ENCODE peak calls at places on chromosomes 6 and 20, in ten cellular contexts. One of them, this sample, is unnamed.
A peak's percentile ranks its signal among the peaks of the same experiment; 100 is the strongest.

GRCh38 chr6:72674842-72675241 is 53.0 kb downstream of the KCNQ5 start:
- DNase-seq in B cell: no peak
- DNase-seq in AG10803: no peak
- DNase-seq in fibroblast of villous mesenchyme: no peak
- DNase-seq in RWPE1: no peak
- DNase-seq in fibroblast of pulmonary artery: no peak
- DNase-seq in thoracic aorta: no peak
- DNase-seq in fibroblast of the aortic adventitia: no peak
- DNase-seq in pancreas: no peak
- DNase-seq in HCT116: no peak
- DNase-seq in this sample: no peak

GRCh38 chr20:13526551-13526950 is 112.2 kb downstream of the TASP1 start:
- DNase-seq in B cell: no peak
- DNase-seq in AG10803: no peak
- DNase-seq in fibroblast of villous mesenchyme: peak; percentile 30
- DNase-seq in RWPE1: no peak
- DNase-seq in fibroblast of pulmonary artery: no peak
- DNase-seq in thoracic aorta: no peak
- DNase-seq in fibroblast of the aortic adventitia: no peak
- DNase-seq in pancreas: no peak
- DNase-seq in HCT116: no peak
- DNase-seq in this sample: no peak

GRCh38 chr6:119077643-119078448 is 618 bp downstream of the FAM184A start:
- DNase-seq in B cell: peak; percentile 61
- DNase-seq in AG10803: peak; percentile 2
- DNase-seq in fibroblast of villous mesenchyme: no peak
- DNase-seq in RWPE1: peak; percentile 36
- DNase-seq in fibroblast of pulmonary artery: peak; percentile 12
- DNase-seq in thoracic aorta: no peak
- DNase-seq in fibroblast of the aortic adventitia: peak; percentile 14
- DNase-seq in pancreas: peak; percentile 50
- DNase-seq in HCT116: no peak
- DNase-seq in this sample: peak; percentile 73

GRCh38 chr20:33640287-33640686 is 21.8 kb upstream of the C20orf144 start:
- DNase-seq in B cell: no peak
- DNase-seq in AG10803: no peak
- DNase-seq in fibroblast of villous mesenchyme: peak; percentile 84
- DNase-seq in RWPE1: no peak
- DNase-seq in fibroblast of pulmonary artery: no peak
- DNase-seq in thoracic aorta: no peak
- DNase-seq in fibroblast of the aortic adventitia: no peak
- DNase-seq in pancreas: no peak
- DNase-seq in HCT116: no peak
- DNase-seq in this sample: no peak

GRCh38 chr6:33430991-33431879 is 11.4 kb downstream of the SYNGAP1 start:
- DNase-seq in B cell: peak; percentile 87
- DNase-seq in AG10803: peak; percentile 42
- DNase-seq in fibroblast of villous mesenchyme: peak; percentile 59
- DNase-seq in RWPE1: peak; percentile 73
- DNase-seq in fibroblast of pulmonary artery: peak; percentile 57
- DNase-seq in thoracic aorta: no peak
- DNase-seq in fibroblast of the aortic adventitia: peak; percentile 30
- DNase-seq in pancreas: no peak
- DNase-seq in HCT116: no peak
- DNase-seq in this sample: peak; percentile 93

GRCh38 chr6:2861822-2862164 is 20.1 kb upstream of the SERPINB1 start:
- DNase-seq in B cell: no peak
- DNase-seq in AG10803: no peak
- DNase-seq in fibroblast of villous mesenchyme: no peak
- DNase-seq in RWPE1: no peak
- DNase-seq in fibroblast of pulmonary artery: no peak
- DNase-seq in thoracic aorta: no peak
- DNase-seq in fibroblast of the aortic adventitia: no peak
- DNase-seq in pancreas: no peak
- DNase-seq in HCT116: no peak
- DNase-seq in this sample: no peak

GRCh38 chr6:53042112-53042511 is 23.1 kb upstream of the FBXO9 start:
- DNase-seq in B cell: no peak
- DNase-seq in AG10803: peak; percentile 90
- DNase-seq in fibroblast of villous mesenchyme: peak; percentile 83
- DNase-seq in RWPE1: peak; percentile 63
- DNase-seq in fibroblast of pulmonary artery: peak; percentile 83
- DNase-seq in thoracic aorta: no peak
- DNase-seq in fibroblast of the aortic adventitia: peak; percentile 92
- DNase-seq in pancreas: no peak
- DNase-seq in HCT116: peak; percentile 54
- DNase-seq in this sample: no peak

GRCh38 chr6:165219629-165220028 is 89.8 kb downstream of the C6orf118 start:
- DNase-seq in B cell: no peak
- DNase-seq in AG10803: no peak
- DNase-seq in fibroblast of villous mesenchyme: no peak
- DNase-seq in RWPE1: no peak
- DNase-seq in fibroblast of pulmonary artery: peak; percentile 1
- DNase-seq in thoracic aorta: no peak
- DNase-seq in fibroblast of the aortic adventitia: no peak
- DNase-seq in pancreas: no peak
- DNase-seq in HCT116: no peak
- DNase-seq in this sample: no peak

GRCh38 chr6:147621280-147621679 is 112.8 kb downstream of the SAMD5 start:
- DNase-seq in B cell: no peak
- DNase-seq in AG10803: peak; percentile 3
- DNase-seq in fibroblast of villous mesenchyme: peak; percentile 4
- DNase-seq in RWPE1: no peak
- DNase-seq in fibroblast of pulmonary artery: peak; percentile 36
- DNase-seq in thoracic aorta: no peak
- DNase-seq in fibroblast of the aortic adventitia: peak; percentile 19
- DNase-seq in pancreas: no peak
- DNase-seq in HCT116: no peak
- DNase-seq in this sample: no peak

GRCh38 chr6:17455919-17456318 is 62.5 kb downstream of the CAP2 start:
- DNase-seq in B cell: no peak
- DNase-seq in AG10803: no peak
- DNase-seq in fibroblast of villous mesenchyme: no peak
- DNase-seq in RWPE1: no peak
- DNase-seq in fibroblast of pulmonary artery: no peak
- DNase-seq in thoracic aorta: no peak
- DNase-seq in fibroblast of the aortic adventitia: no peak
- DNase-seq in pancreas: no peak
- DNase-seq in HCT116: no peak
- DNase-seq in this sample: no peak

GRCh38 chr6:25717856-25718740 is 36.4 kb upstream of the SLC17A4 start:
- DNase-seq in B cell: peak; percentile 51
- DNase-seq in AG10803: peak; percentile 26
- DNase-seq in fibroblast of villous mesenchyme: peak; percentile 35
- DNase-seq in RWPE1: peak; percentile 45
- DNase-seq in fibroblast of pulmonary artery: peak; percentile 61
- DNase-seq in thoracic aorta: no peak
- DNase-seq in fibroblast of the aortic adventitia: peak; percentile 53
- DNase-seq in pancreas: no peak
- DNase-seq in HCT116: peak; percentile 6
- DNase-seq in this sample: no peak

GRCh38 chr6:30730611-30731435 is 10.7 kb downstream of the TUBB start:
- DNase-seq in B cell: peak; percentile 84
- DNase-seq in AG10803: no peak
- DNase-seq in fibroblast of villous mesenchyme: no peak
- DNase-seq in RWPE1: peak; percentile 90
- DNase-seq in fibroblast of pulmonary artery: no peak
- DNase-seq in thoracic aorta: no peak
- DNase-seq in fibroblast of the aortic adventitia: no peak
- DNase-seq in pancreas: peak; percentile 82
- DNase-seq in HCT116: peak; percentile 77
- DNase-seq in this sample: peak; percentile 88

GRCh38 chr20:4375881-4376280 is 345.8 kb upstream of the PRND start:
- DNase-seq in B cell: no peak
- DNase-seq in AG10803: peak; percentile 40
- DNase-seq in fibroblast of villous mesenchyme: peak; percentile 40
- DNase-seq in RWPE1: peak; percentile 71
- DNase-seq in fibroblast of pulmonary artery: peak; percentile 33
- DNase-seq in thoracic aorta: no peak
- DNase-seq in fibroblast of the aortic adventitia: peak; percentile 11
- DNase-seq in pancreas: no peak
- DNase-seq in HCT116: no peak
- DNase-seq in this sample: no peak

GRCh38 chr6:75524322-75524972 is 30.8 kb upstream of the FILIP1 start:
- DNase-seq in B cell: no peak
- DNase-seq in AG10803: peak; percentile 77
- DNase-seq in fibroblast of villous mesenchyme: peak; percentile 92
- DNase-seq in RWPE1: peak; percentile 26
- DNase-seq in fibroblast of pulmonary artery: peak; percentile 88
- DNase-seq in thoracic aorta: no peak
- DNase-seq in fibroblast of the aortic adventitia: peak; percentile 79
- DNase-seq in pancreas: peak; percentile 15
- DNase-seq in HCT116: peak; percentile 10
- DNase-seq in this sample: no peak

GRCh38 chr6:148905111-148905870 is 158.5 kb downstream of the UST start:
- DNase-seq in B cell: no peak
- DNase-seq in AG10803: no peak
- DNase-seq in fibroblast of villous mesenchyme: no peak
- DNase-seq in RWPE1: no peak
- DNase-seq in fibroblast of pulmonary artery: no peak
- DNase-seq in thoracic aorta: no peak
- DNase-seq in fibroblast of the aortic adventitia: no peak
- DNase-seq in pancreas: no peak
- DNase-seq in HCT116: no peak
- DNase-seq in this sample: no peak

DNA sequence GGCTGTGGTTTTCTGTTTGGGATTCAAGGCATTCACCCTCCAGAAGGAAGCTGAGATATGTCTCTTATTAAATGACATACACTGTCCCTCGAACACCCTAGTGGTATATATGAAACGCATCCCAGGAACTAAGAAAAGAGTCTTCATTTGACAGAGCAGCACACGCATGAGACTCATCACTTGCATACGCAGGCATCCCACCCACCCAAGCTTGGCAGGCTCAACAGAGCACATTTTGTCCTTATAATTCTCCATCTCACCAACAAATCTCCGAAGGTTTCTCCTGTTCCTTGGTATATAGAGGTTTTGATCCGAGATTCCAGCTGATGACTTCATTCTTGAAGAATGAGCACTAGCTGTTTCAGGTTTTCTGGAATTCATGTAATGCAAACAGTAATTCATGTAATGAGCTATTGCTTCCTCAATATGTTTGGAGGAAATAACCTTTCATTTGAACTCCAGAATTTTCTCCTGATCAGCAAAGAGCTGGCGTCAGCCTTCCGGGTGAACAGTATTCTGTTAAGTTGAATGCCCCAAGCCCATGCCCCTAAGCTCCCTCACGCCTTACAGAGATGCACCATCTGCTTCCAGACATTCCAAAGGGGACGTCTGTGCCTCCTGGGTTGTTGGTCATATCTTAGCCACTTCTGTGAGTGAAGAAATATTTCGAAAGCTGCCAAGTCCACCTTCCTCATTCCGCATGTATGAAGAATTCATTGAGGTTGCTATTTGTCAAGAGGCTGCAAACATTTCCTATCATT is 66.0 kb upstream of the CDH4 start:
- DNase-seq in B cell: no peak
- DNase-seq in AG10803: peak; percentile 97
- DNase-seq in fibroblast of villous mesenchyme: peak; percentile 95
- DNase-seq in RWPE1: peak; percentile 90
- DNase-seq in fibroblast of pulmonary artery: peak; percentile 88
- DNase-seq in thoracic aorta: no peak
- DNase-seq in fibroblast of the aortic adventitia: peak; percentile 82
- DNase-seq in pancreas: no peak
- DNase-seq in HCT116: no peak
- DNase-seq in this sample: no peak
- TF ChIP-seq CTCF in B cell: no peak
- TF ChIP-seq CTCF in AG10803: peak; percentile 42
- TF ChIP-seq CTCF in fibroblast of villous mesenchyme: no peak
- TF ChIP-seq CTCF in RWPE1: no peak
- TF ChIP-seq CTCF in fibroblast of pulmonary artery: no peak
- TF ChIP-seq CTCF in thoracic aorta: no peak
- TF ChIP-seq CTCF in fibroblast of the aortic adventitia: no peak
- TF ChIP-seq CTCF in pancreas: no peak
- TF ChIP-seq CTCF in HCT116: no peak
- TF ChIP-seq CTCF in this sample: no peak

GRCh38 chr20:59781236-59781635 is 152.2 kb downstream of the SYCP2 start:
- DNase-seq in B cell: no peak
- DNase-seq in AG10803: no peak
- DNase-seq in fibroblast of villous mesenchyme: no peak
- DNase-seq in RWPE1: no peak
- DNase-seq in fibroblast of pulmonary artery: no peak
- DNase-seq in thoracic aorta: no peak
- DNase-seq in fibroblast of the aortic adventitia: no peak
- DNase-seq in pancreas: no peak
- DNase-seq in HCT116: no peak
- DNase-seq in this sample: no peak
- TF ChIP-seq CTCF in B cell: no peak
- TF ChIP-seq CTCF in AG10803: no peak
- TF ChIP-seq CTCF in fibroblast of villous mesenchyme: no peak
- TF ChIP-seq CTCF in RWPE1: no peak
- TF ChIP-seq CTCF in fibroblast of pulmonary artery: no peak
- TF ChIP-seq CTCF in thoracic aorta: no peak
- TF ChIP-seq CTCF in fibroblast of the aortic adventitia: no peak
- TF ChIP-seq CTCF in pancreas: no peak
- TF ChIP-seq CTCF in HCT116: no peak
- TF ChIP-seq CTCF in this sample: no peak

GRCh38 chr6:91761621-91762020 is 1174.7 kb upstream of the MAP3K7 start:
- DNase-seq in B cell: no peak
- DNase-seq in AG10803: no peak
- DNase-seq in fibroblast of villous mesenchyme: no peak
- DNase-seq in RWPE1: no peak
- DNase-seq in fibroblast of pulmonary artery: no peak
- DNase-seq in thoracic aorta: no peak
- DNase-seq in fibroblast of the aortic adventitia: no peak
- DNase-seq in pancreas: no peak
- DNase-seq in HCT116: no peak
- DNase-seq in this sample: no peak
- TF ChIP-seq CTCF in B cell: no peak
- TF ChIP-seq CTCF in AG10803: no peak
- TF ChIP-seq CTCF in fibroblast of villous mesenchyme: no peak
- TF ChIP-seq CTCF in RWPE1: no peak
- TF ChIP-seq CTCF in fibroblast of pulmonary artery: no peak
- TF ChIP-seq CTCF in thoracic aorta: no peak
- TF ChIP-seq CTCF in fibroblast of the aortic adventitia: no peak
- TF ChIP-seq CTCF in pancreas: no peak
- TF ChIP-seq CTCF in HCT116: no peak
- TF ChIP-seq CTCF in this sample: no peak

GRCh38 chr6:127073222-127073621 is 45.2 kb upstream of the RSPO3 start:
- DNase-seq in B cell: no peak
- DNase-seq in AG10803: no peak
- DNase-seq in fibroblast of villous mesenchyme: no peak
- DNase-seq in RWPE1: no peak
- DNase-seq in fibroblast of pulmonary artery: no peak
- DNase-seq in thoracic aorta: no peak
- DNase-seq in fibroblast of the aortic adventitia: no peak
- DNase-seq in pancreas: no peak
- DNase-seq in HCT116: no peak
- DNase-seq in this sample: no peak

DNA sequence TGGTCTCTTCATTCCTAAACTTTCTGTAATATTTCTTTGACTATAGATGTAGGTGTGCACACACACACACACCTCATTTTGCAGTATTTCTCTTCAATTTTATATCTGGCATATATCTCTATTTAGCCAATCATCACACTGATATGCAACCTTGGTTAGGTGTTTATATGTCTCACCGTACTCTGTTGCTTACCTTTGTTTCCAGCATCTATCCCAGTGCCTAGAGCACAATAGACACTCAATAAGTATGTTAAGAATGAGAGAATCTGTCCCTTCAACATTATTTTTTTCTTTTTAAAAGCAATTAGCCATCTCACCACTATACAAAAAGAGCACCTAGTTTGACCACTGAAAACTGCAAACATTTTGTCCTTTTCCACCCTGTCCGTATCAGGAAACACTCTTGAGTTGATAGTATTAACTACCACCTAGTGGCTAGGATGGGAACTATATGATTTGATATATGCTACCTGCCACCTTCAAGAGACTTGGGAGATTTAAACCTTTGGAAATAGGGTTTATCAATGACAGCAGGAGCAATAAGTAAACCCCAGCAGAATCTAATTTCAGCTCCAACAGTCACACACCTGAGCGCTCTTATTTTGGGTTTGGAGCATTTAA is 48.7 kb upstream of the RSPO3 start:
- DNase-seq in B cell: no peak
- DNase-seq in AG10803: peak; percentile 43
- DNase-seq in fibroblast of villous mesenchyme: peak; percentile 47
- DNase-seq in RWPE1: peak; percentile 10
- DNase-seq in fibroblast of pulmonary artery: peak; percentile 65
- DNase-seq in thoracic aorta: no peak
- DNase-seq in fibroblast of the aortic adventitia: peak; percentile 66
- DNase-seq in pancreas: no peak
- DNase-seq in HCT116: peak; percentile 36
- DNase-seq in this sample: no peak
- TF ChIP-seq CTCF in B cell: no peak
- TF ChIP-seq CTCF in AG10803: peak; percentile 60
- TF ChIP-seq CTCF in fibroblast of villous mesenchyme: peak; percentile 62
- TF ChIP-seq CTCF in RWPE1: no peak
- TF ChIP-seq CTCF in fibroblast of pulmonary artery: peak; percentile 64
- TF ChIP-seq CTCF in thoracic aorta: peak; percentile 27
- TF ChIP-seq CTCF in fibroblast of the aortic adventitia: peak; percentile 65
- TF ChIP-seq CTCF in pancreas: peak; percentile 24
- TF ChIP-seq CTCF in HCT116: peak; percentile 54
- TF ChIP-seq CTCF in this sample: peak; percentile 20